ENCODE peak calls at places on chromosomes 6 and 20, in six cellular contexts. H is stomach; B is HFF-Myc; D is naive thymus-derived CD4-positive, alpha-beta T cell; F is uterus; U is adrenal gland. W is an unnamed sample.

GRCh38 chr20:7383218-7383617 is 557.0 kb downstream of the HAO1 start:
- DNase-seq in F (no peak), H (no peak), B (no peak), D (no peak), U (no peak), W (no peak)

GRCh38 chr6:2986722-2987196 is 12.9 kb upstream of the NQO2 start:
- DNase-seq in F (peak), B (peak), H (no peak), D (no peak), U (peak), W (no peak)

GRCh38 chr20:57205625-57206219 is 60.7 kb downstream of the BMP7 start:
- DNase-seq in B (peak), H (no peak), D (no peak), U (no peak), F (no peak), W (peak)

GRCh38 chr6:133352046-133352445 is 110.9 kb downstream of the EYA4 start:
- DNase-seq in D (no peak), H (no peak), B (no peak), F (no peak), U (no peak), W (no peak)

GRCh38 chr6:36929607-36930006 is 24.9 kb upstream of the PI16 start:
- DNase-seq in U (peak), H (no peak), F (no peak), B (no peak), D (no peak), W (no peak)

GRCh38 chr6:136968831-136969230 is 46.7 kb downstream of the SLC35D3 start:
- DNase-seq in D (no peak), B (no peak), H (no peak), U (peak), F (no peak), W (no peak)

GRCh38 chr6:154466971-154467679 is 43.4 kb downstream of the CNKSR3 start:
- DNase-seq in F (no peak), U (no peak), B (no peak), D (no peak), H (no peak), W (no peak)

GRCh38 chr20:33477386-33478234 is 12.3 kb upstream of the CBFA2T2 start:
- DNase-seq in F (no peak), D (no peak), B (no peak), U (no peak), H (peak), W (no peak)

GRCh38 chr6:119720160-119720559 is 370.6 kb upstream of the MAN1A1 start:
- DNase-seq in H (no peak), B (no peak), D (no peak), U (no peak), F (no peak), W (no peak)

GRCh38 chr6:12601881-12602280 is 114.7 kb upstream of the PHACTR1 start:
- DNase-seq in U (no peak), D (no peak), F (no peak), B (no peak), H (no peak), W (no peak)

GRCh38 chr20:920306-920705 is 4.2 kb upstream of the ANGPT4 start:
- DNase-seq in B (no peak), F (no peak), D (no peak), H (no peak), U (no peak), W (no peak)

GRCh38 chr20:37714973-37715657 is 21.3 kb downstream of the CTNNBL1 start:
- DNase-seq in H (no peak), B (no peak), D (no peak), U (no peak), F (no peak), W (no peak)

GRCh38 chr6:11978169-11978987 is 33.7 kb upstream of the HIVEP1 start:
- DNase-seq in F (no peak), U (no peak), H (no peak), B (no peak), D (no peak), W (no peak)

GRCh38 chr20:24694157-24694726 is 224.8 kb downstream of the SYNDIG1 start:
- DNase-seq in U (peak), B (no peak), H (peak), D (peak), F (peak), W (no peak)

GRCh38 chr6:25833136-25833535 is 1.3 kb upstream of the SLC17A1 start:
- DNase-seq in F (no peak), D (no peak), H (no peak), U (no peak), B (no peak), W (no peak)

GRCh38 chr6:161151660-161152526 is 122.0 kb downstream of the AGPAT4 start:
- DNase-seq in H (no peak), B (no peak), U (no peak), F (no peak), D (no peak), W (no peak)

GRCh38 chr6:53465732-53466131 is 79.2 kb downstream of the GCLC start:
- DNase-seq in B (no peak), H (no peak), D (no peak), F (no peak), U (peak), W (peak)

GRCh38 chr20:21323640-21324039 is 20.5 kb downstream of the XRN2 start:
- DNase-seq in H (no peak), U (peak), B (peak), F (no peak), D (no peak), W (peak)

GRCh38 chr20:11229772-11230171 is 556.0 kb upstream of the JAG1 start:
- DNase-seq in D (no peak), H (peak), U (peak), B (peak), F (peak), W (peak)

GRCh38 chr6:107511410-107512070 is 21.6 kb downstream of the SOBP start:
- DNase-seq in U (no peak), D (no peak), B (no peak), H (no peak), F (peak), W (no peak)

GRCh38 chr6:108589244-108589730 is 28.6 kb downstream of the FOXO3 start:
- DNase-seq in F (peak), H (peak), U (peak), B (no peak), D (no peak), W (no peak)

GRCh38 chr6:97394160-97394748 is 111.2 kb upstream of the MMS22L start:
- DNase-seq in B (peak), D (no peak), U (peak), H (peak), F (no peak), W (peak)

GRCh38 chr6:849075-849506 is 156.2 kb upstream of the EXOC2 start:
- DNase-seq in D (no peak), H (no peak), B (no peak), U (no peak), F (no peak), W (no peak)

GRCh38 chr20:60599381-60599780 is 641.2 kb downstream of the CDH26 start:
- DNase-seq in B (no peak), U (no peak), H (no peak), D (no peak), F (no peak), W (no peak)

GRCh38 chr6:33702345-33702977 is 9.0 kb downstream of the UQCC2 start:
- DNase-seq in D (no peak), H (peak), U (peak), F (no peak), B (no peak), W (no peak)

GRCh38 chr20:57671662-57672061 is 38.2 kb downstream of the PMEPA1 start:
- DNase-seq in U (no peak), H (no peak), F (no peak), D (no peak), B (no peak), W (no peak)

GRCh38 chr20:33418033-33418432 is 16.7 kb upstream of the CDK5RAP1 start:
- DNase-seq in U (no peak), F (no peak), D (no peak), B (no peak), H (no peak), W (no peak)

GRCh38 chr6:166382500-166382932 is 224 bp downstream of the MPC1 start:
- DNase-seq in F (no peak), D (no peak), B (no peak), U (no peak), H (no peak), W (no peak)

GRCh38 chr20:40652426-40652825 is 36.6 kb downstream of the MAFB start:
- DNase-seq in H (no peak), F (no peak), U (no peak), B (no peak), D (no peak), W (no peak)

GRCh38 chr6:37049990-37050853 is 44.8 kb downstream of the FGD2 start:
- DNase-seq in U (peak), B (no peak), H (peak), D (peak), F (no peak), W (no peak)

GRCh38 chr20:19073584-19074198 is 138.8 kb upstream of the SLC24A3 start:
- DNase-seq in D (no peak), U (peak), H (no peak), F (no peak), B (no peak), W (no peak)

GRCh38 chr6:136564170-136564569 is 13.9 kb upstream of the MAP7 start:
- DNase-seq in U (no peak), H (no peak), F (no peak), D (no peak), B (no peak), W (no peak)

GRCh38 chr6:20789162-20789561 is 254.9 kb downstream of the CDKAL1 start:
- DNase-seq in F (no peak), H (no peak), B (no peak), U (no peak), D (no peak), W (no peak)

GRCh38 chr6:106250997-106251396 is 74.6 kb downstream of the ATG5 start:
- DNase-seq in B (no peak), U (no peak), D (no peak), F (no peak), H (peak), W (no peak)

GRCh38 chr6:134256862-134257261 is 61.0 kb downstream of the SGK1 start:
- DNase-seq in D (no peak), F (no peak), U (no peak), H (no peak), B (no peak), W (no peak)

GRCh38 chr20:59300341-59301081 is at the start of gene EDN3:
- DNase-seq in B (no peak), U (no peak), F (no peak), H (no peak), D (no peak), W (no peak)

GRCh38 chr6:109660526-109660925 is 30.5 kb downstream of the AK9 start:
- DNase-seq in U (no peak), H (no peak), D (no peak), B (no peak), F (no peak), W (no peak)

GRCh38 chr6:83592770-83593394 is 80.5 kb downstream of the PRSS35 start:
- DNase-seq in F (no peak), D (no peak), B (peak), U (peak), H (no peak), W (no peak)

GRCh38 chr20:64101731-64102621 is 5.4 kb downstream of the NPBWR2 start:
- DNase-seq in D (peak), H (peak), U (peak), B (no peak), F (no peak), W (no peak)

DNA sequence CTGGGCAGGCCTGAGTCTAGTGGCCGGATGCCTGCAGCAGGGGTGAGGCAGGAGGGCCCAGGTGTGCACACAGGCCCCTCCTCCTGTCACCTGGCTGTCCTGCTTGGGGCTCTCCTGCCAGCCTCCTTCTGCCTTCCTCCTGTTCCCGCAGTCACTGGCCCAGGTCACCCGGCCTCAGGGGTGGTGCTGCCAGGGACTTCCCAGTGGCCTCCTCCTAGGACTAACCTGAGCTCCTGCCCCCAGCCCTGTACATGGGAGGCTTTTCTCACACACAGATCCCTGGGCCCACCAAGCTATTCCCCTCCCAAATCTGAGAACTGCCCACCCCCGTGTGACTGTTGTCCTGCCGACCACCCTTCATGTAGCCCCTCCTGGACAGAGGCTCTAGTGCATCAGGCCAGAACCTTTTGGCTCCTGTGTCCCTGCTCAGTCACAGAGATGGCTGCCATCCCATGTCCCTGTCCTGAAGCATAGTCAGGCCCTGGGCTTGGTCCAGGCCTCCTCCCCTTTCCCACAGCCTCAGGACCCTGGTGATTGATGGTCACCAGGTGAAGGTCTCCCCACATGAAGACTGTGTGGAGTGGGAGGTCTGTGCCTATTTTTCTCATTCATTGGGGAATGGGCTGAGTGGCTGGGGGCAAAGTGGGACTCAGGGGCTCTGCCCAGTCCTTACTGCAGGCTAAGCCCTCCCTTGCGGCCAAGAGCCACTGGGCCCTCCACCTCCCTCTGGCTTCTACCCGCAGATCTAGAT is 1.1 kb upstream of the ULBP1 start:
- DNase-seq in D (no peak), U (no peak), H (no peak), F (no peak), B (no peak), W (no peak)
- H3K4me3 ChIP-seq in D (peak), U (no peak), H (no peak), F (no peak), B (peak), W (no peak)

GRCh38 chr6:29510746-29511300 is 23.1 kb upstream of the MAS1L start:
- DNase-seq in B (no peak), F (no peak), U (no peak), H (no peak), D (no peak), W (no peak)

GRCh38 chr6:29510202-29510601 is 22.4 kb upstream of the MAS1L start:
- DNase-seq in B (no peak), F (no peak), H (no peak), D (no peak), U (no peak), W (no peak)

GRCh38 chr6:29509239-29509638 is 21.5 kb upstream of the MAS1L start:
- DNase-seq in D (no peak), U (no peak), H (no peak), F (no peak), B (no peak), W (no peak)

GRCh38 chr6:29507319-29507718 is 19.6 kb upstream of the MAS1L start:
- DNase-seq in H (no peak), D (no peak), F (no peak), U (no peak), B (no peak), W (no peak)

GRCh38 chr6:29509711-29510110 is 22.0 kb upstream of the MAS1L start:
- DNase-seq in U (no peak), D (no peak), H (no peak), F (no peak), B (no peak), W (no peak)
- H3K4me3 ChIP-seq in U (no peak), D (no peak), H (no peak), F (no peak), B (no peak), W (no peak)

GRCh38 chr6:5967594-5967993 is 39.1 kb downstream of the NRN1 start:
- DNase-seq in D (no peak), U (no peak), F (no peak), H (no peak), B (no peak), W (no peak)

DNA sequence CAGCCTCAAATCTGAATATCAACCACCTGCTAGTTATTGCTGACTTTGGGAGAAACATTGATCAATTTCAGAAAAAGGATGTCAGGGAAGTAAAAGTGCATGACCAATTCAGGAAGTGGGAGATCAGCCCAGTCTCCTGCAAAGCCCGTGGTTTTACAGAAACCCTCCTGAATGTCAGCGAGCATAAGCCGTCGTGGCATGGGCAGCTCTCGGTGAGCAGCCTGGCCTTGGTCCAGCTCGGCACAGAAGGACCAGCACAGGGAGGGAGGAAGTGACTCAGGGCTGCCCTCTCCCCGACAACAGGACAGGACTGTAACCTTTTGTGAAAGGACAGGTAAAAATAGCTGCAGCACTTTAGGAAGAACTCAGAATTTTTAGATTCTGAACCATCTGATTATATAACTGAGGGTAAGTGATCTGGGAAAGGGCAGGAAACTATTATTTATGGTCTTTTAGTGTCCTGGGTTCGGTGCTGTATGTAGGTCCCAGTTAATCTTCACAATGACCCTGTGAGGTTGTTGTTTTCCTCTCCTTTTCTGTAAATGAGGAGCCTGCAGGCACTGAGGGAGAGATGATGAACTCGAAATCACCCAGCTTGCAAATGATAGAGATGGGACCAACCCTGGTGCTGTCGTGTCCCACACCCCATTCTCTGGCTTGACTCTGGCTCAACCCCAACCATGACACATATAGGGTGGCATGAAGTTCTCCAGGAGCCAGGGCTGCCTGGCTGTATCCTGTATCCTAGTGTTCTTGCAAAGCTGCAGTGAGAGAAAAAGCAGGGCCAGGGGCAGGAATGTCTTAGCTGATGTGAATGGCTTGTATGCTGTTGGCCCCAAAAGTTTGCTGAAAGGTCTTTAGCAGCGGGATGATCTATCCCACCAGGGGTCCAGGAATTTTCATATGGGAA is 37.7 kb downstream of the NRN1 start:
- DNase-seq in F (no peak), B (no peak), H (peak), D (no peak), U (peak), W (no peak)
- H3K4me3 ChIP-seq in F (no peak), B (no peak), H (no peak), D (no peak), U (no peak), W (no peak)

GRCh38 chr20:53939554-53940355 is 130.6 kb downstream of the BCAS1 start:
- DNase-seq in D (peak), H (peak), F (peak), B (peak), U (peak), W (peak)

GRCh38 chr20:53941680-53942079 is 128.7 kb downstream of the BCAS1 start:
- DNase-seq in H (no peak), D (no peak), B (no peak), F (no peak), U (no peak), W (no peak)

GRCh38 chr20:53938739-53939138 is 131.7 kb downstream of the BCAS1 start:
- DNase-seq in H (no peak), U (no peak), D (no peak), F (no peak), B (no peak), W (no peak)

GRCh38 chr20:53940883-53941546 is 129.4 kb downstream of the BCAS1 start:
- DNase-seq in B (no peak), F (no peak), D (no peak), U (no peak), H (no peak), W (no peak)

DNA sequence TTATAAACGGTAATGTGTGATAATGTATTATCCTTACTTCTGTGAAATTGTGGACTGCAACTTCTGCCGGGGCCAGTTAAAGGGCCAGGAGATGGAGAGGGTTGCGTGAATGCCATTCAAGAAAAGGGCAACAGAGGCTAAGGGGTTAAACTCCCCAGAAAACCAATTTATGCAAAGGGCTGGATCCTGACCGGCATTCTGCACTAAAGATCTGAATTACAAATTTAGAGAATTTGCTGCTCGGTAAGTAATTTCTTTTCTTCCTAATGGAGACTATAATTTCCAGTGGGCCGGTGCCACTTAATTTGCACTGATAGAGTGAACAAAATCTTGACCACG is 130.1 kb downstream of the BCAS1 start:
- DNase-seq in U (no peak), B (no peak), D (no peak), F (no peak), H (no peak), W (no peak)
- H3K4me3 ChIP-seq in U (no peak), B (no peak), D (no peak), F (no peak), H (no peak), W (no peak)

GRCh38 chr6:17894191-17894590 is 93.2 kb downstream of the KIF13A start:
- DNase-seq in D (no peak), B (no peak), U (no peak), F (no peak), H (no peak), W (no peak)
- H3K4me3 ChIP-seq in D (no peak), B (no peak), U (no peak), F (no peak), H (no peak), W (no peak)

DNA sequence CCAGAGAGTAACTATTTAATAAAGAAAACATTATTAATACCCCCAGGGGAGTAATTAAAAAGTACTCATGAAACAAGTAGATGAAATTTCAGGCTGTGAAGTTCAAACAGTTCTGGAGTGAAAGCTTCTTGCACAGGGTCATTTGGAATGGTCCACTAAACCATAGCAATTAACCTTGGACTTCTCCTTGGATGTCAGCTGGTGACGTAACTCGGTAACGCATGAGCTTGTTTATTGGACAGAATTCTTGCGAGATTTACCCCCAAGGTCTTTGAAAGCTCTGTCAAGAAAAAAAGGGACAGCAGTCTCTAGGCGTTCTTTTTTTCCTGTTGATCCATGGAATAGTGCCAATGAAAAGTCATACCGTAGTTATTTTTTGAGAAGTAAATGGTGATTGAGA is 2.2 kb downstream of the CD83 start:
- DNase-seq in F (no peak), H (no peak), U (peak), B (no peak), D (no peak), W (no peak)
- H3K4me3 ChIP-seq in F (no peak), H (no peak), U (no peak), B (no peak), D (no peak), W (no peak)

GRCh38 chr20:47317127-47317895 is 39.2 kb downstream of the ZMYND8 start:
- DNase-seq in F (peak), U (peak), B (peak), H (peak), D (no peak), W (peak)
- H3K4me3 ChIP-seq in F (no peak), U (no peak), B (no peak), H (no peak), D (no peak), W (peak)

W was measured in keratinocyte.